ENCODE peak calls at places on chromosomes 2 and 18, in five cellular contexts. G is cardiac muscle cell; S is heart right ventricle; I is CD8-positive, alpha-beta T cell; X is neuronal stem cell. E is an unnamed sample.

GRCh38 chr2:230902180-230902899 is 22.7 kb downstream of the GPR55 start:
- DNase-seq in G (peak; percentile 85), I (peak; percentile 46), S (no peak), X (peak; percentile 54), E (peak; percentile 67)

GRCh38 chr2:139122711-139123158 is 342.5 kb upstream of the NXPH2 start:
- DNase-seq in S (no peak), X (no peak), G (peak; percentile 87), I (no peak), E (no peak)

GRCh38 chr2:88127638-88127887 is 299 bp downstream of the FABP1 start:
- DNase-seq in G (no peak), I (no peak), S (no peak), X (no peak), E (no peak)

GRCh38 chr18:4276983-4277585 is 178.0 kb downstream of the DLGAP1 start:
- DNase-seq in I (no peak), G (no peak), X (no peak), S (no peak), E (no peak)

GRCh38 chr2:72112421-72112820 is 35.2 kb downstream of the CYP26B1 start:
- DNase-seq in S (no peak), G (peak; percentile 45), I (no peak), X (no peak), E (no peak)

GRCh38 chr2:43538034-43538670 is 57.7 kb downstream of the THADA start:
- DNase-seq in I (no peak), S (no peak), X (no peak), G (peak; percentile 12), E (no peak)

GRCh38 chr2:85768713-85769112 is 14.9 kb downstream of the ATOH8 start:
- DNase-seq in G (peak; percentile 87), I (no peak), X (no peak), S (peak; percentile 81), E (peak; percentile 79)

GRCh38 chr18:45874501-45875184 is 49.2 kb downstream of the SIGLEC15 start:
- DNase-seq in X (no peak), S (no peak), I (peak; percentile 47), G (peak; percentile 16), E (no peak)

GRCh38 chr2:122704109-122704563 is 948.7 kb downstream of the TSN start:
- DNase-seq in X (no peak), S (no peak), G (no peak), I (no peak), E (no peak)

GRCh38 chr2:174012347-174013309 is 47.5 kb upstream of the SP3 start:
- DNase-seq in I (peak; percentile 44), G (peak; percentile 92), S (peak; percentile 81), X (no peak), E (peak; percentile 73)

GRCh38 chr2:174617120-174617519 is 19.5 kb upstream of the WIPF1 start:
- DNase-seq in G (no peak), I (no peak), S (no peak), X (no peak), E (no peak)

GRCh38 chr2:62424899-62425298 is 81.1 kb downstream of the TMEM17 start:
- DNase-seq in X (no peak), S (no peak), G (no peak), I (no peak), E (no peak)

GRCh38 chr2:36351291-36352023 is 4.1 kb upstream of the CRIM1 start:
- DNase-seq in G (no peak), X (no peak), S (no peak), I (no peak), E (no peak)

GRCh38 chr2:151381266-151381665 is 23.9 kb downstream of the TNFAIP6 start:
- DNase-seq in X (no peak), S (no peak), I (no peak), G (peak; percentile 92), E (no peak)

GRCh38 chr2:181444654-181445053 is 12.5 kb upstream of the ITGA4 start:
- DNase-seq in G (no peak), X (no peak), I (no peak), S (no peak), E (no peak)

GRCh38 chr2:160561551-160562280 is 68.1 kb upstream of the RBMS1 start:
- DNase-seq in I (no peak), G (peak; percentile 81), X (no peak), S (no peak), E (no peak)

GRCh38 chr2:200756618-200757321 is 54.9 kb upstream of the BZW1 start:
- DNase-seq in I (no peak), X (no peak), G (peak; percentile 61), S (no peak), E (no peak)

GRCh38 chr2:228624708-228625107 is 443.2 kb upstream of the SPHKAP start:
- DNase-seq in X (no peak), G (no peak), I (no peak), S (no peak), E (no peak)

DNA sequence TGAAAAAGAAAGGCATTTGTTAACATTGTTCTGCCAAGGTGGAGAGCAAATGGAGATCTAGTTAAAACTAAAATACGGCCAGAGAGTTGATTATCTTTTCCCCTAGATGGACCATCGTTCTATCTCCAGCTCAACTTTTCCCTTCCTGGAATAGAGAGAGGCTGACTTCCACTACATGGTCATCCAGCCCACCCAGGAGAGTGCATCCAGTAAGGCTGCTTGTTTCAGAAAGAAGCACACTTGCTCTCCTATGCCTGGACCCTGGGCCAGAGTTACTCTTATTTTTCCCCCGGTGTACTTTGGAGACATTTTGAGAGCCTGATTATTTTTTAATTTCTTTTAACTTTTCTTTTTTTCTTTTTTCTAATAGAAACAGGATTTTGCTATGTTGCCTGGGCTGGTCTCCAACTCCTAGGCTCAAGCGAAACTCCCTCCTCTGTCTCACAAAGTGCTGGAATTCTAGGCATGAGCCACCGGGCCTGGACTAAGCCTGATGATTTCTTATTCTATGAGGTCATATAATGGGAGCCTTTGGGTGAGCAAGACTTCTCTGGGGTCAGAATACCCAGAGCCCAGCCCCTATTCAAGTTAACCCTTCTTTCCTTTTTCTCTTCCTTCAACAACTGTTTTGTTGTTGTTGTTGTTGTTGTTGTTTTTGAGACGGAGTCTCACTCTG is 62.2 kb downstream of the RPL37A start:
- DNase-seq in I (no peak), G (peak; percentile 85), S (no peak), X (no peak), E (peak; percentile 63)
- H3K27ac ChIP-seq in I (no peak overlapping the region), G (no peak overlapping the region), S (no peak overlapping the region), X (no peak overlapping the region), E (peak overlapping the region; percentile 74)

GRCh38 chr2:197057946-197058345 is 131.4 kb upstream of the PGAP1 start:
- DNase-seq in G (peak; percentile 18), I (no peak), S (no peak), X (no peak), E (no peak)
- H3K4me1 ChIP-seq in G (no peaks in the 10 kb centered on the region), I (no peaks in the 10 kb centered on the region), S (no peaks in the 10 kb centered on the region), X (no peaks in the 10 kb centered on the region), E (no peaks in the 10 kb centered on the region)

GRCh38 chr18:7666195-7666776 is 99.2 kb downstream of the PTPRM start:
- DNase-seq in G (no peak), I (no peak), X (no peak), S (no peak), E (no peak)

GRCh38 chr18:7663305-7664023 is 96.3 kb downstream of the PTPRM start:
- DNase-seq in X (no peak), S (no peak), I (no peak), G (peak; percentile 34), E (no peak)

GRCh38 chr18:7658701-7659100 is 91.6 kb downstream of the PTPRM start:
- DNase-seq in S (no peak), X (no peak), G (no peak), I (no peak), E (no peak)

GRCh38 chr18:7664024-7664312 is 96.9 kb downstream of the PTPRM start:
- DNase-seq in X (no peak), S (no peak), I (no peak), G (no peak), E (no peak)

DNA sequence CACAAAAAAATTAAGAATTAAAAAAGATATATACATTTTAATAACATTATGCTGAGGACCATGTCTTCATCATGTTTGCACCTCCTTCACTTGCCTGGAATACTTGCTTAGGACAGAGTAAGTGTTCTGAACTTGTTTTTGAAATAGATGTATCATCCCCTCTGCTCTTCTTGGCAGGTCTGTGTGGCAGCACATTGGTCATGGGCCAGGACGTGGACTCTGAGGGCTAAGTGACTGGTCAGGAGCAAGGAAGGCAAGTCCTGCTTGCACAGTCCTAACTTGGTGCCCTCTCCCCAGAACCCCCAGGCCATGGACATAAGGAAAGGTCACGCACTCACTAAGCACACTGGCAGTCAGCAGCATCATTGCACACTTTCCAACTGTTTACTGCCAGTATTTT is 95.8 kb downstream of the PTPRM start:
- DNase-seq in S (peak; percentile 28), G (no peak), X (no peak), I (no peak), E (no peak)
- H3K27ac ChIP-seq in S (peak overlapping the region; percentile 44), G (no peak overlapping the region), X (no peak overlapping the region), I (no peak overlapping the region), E (no peak overlapping the region)

DNA sequence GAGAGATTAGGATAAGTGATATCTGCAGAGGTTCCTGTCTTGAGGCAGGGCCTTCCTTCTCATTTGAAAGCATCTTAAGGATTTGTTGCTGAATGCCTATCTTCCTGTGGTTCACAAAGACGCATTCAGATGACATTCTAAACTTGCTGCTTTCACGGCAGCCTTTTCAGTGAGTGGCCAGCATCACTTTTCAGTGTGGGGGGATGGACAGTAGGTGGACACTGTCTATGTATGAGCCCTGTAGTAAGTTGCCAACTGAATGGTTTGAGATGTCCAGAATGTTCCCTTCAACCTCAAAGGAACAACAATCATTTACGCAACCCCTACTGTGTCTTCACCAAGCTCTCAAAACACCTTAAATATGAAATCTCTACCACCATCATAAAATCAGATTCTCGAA is 46.6 kb downstream of the SETBP1 start:
- DNase-seq in S (no peak), G (no peak), X (no peak), I (no peak), E (no peak)
- H3K4me1 ChIP-seq in S (peaks cover 48% of the 10 kb centered on the region), G (peaks cover 50% of the 10 kb centered on the region), X (peaks cover 38% of the 10 kb centered on the region), I (peaks cover 23% of the 10 kb centered on the region), E (peaks cover 13% of the 10 kb centered on the region)